ENCODE peak calls at places on chromosomes 16 and 17, in five cellular contexts. O is tibial artery; R is ascending aorta; Q is aorta; L is CD8-positive, alpha-beta memory T cell. T is an unnamed sample. For H3K4me1 and H3K36me3, the result is how much of the 10 kb centered on the place peaks cover.

GRCh38 chr17:50297407-50297865 is 23.2 kb downstream of the TMEM92 start:
- DNase-seq in O (peak), Q (peak), R (peak), L (peak), T (peak)

GRCh38 chr16:88956546-88957455 is 20.2 kb downstream of the CBFA2T3 start:
- DNase-seq in L (no peak), Q (no peak), O (no peak), R (no peak), T (no peak)

GRCh38 chr17:55418369-55419268 is 3.0 kb downstream of the MMD start:
- DNase-seq in Q (no peak), L (no peak), R (no peak), O (no peak), T (no peak)

GRCh38 chr16:30934827-30935557 is 11.6 kb downstream of the FBXL19 start:
- DNase-seq in R (no peak), Q (no peak), O (no peak), L (peak), T (no peak)

GRCh38 chr17:7435676-7436555 is 681 bp downstream of the TMEM102 start:
- DNase-seq in R (no peak), O (no peak), Q (peak), L (no peak), T (peak)

GRCh38 chr16:27639588-27640276 is 89.8 kb downstream of the KATNIP start:
- DNase-seq in L (no peak), R (no peak), O (no peak), Q (no peak), T (peak)

GRCh38 chr16:49649013-49649785 is 206.7 kb downstream of the ZNF423 start:
- DNase-seq in R (no peak), L (no peak), Q (peak), O (no peak), T (no peak)

GRCh38 chr17:17959520-17960361 is 12.5 kb downstream of the TOM1L2 start:
- DNase-seq in Q (no peak), O (no peak), L (peak), R (no peak), T (no peak)

GRCh38 chr17:40121191-40121885 is 433 bp upstream of the MSL1 start:
- DNase-seq in R (no peak), Q (peak), O (no peak), L (no peak), T (no peak)

GRCh38 chr16:63130942-63131341 is 1094.7 kb upstream of the CDH8 start:
- DNase-seq in L (no peak), R (no peak), O (no peak), Q (no peak), T (no peak)

GRCh38 chr17:17351901-17352781 is 49.0 kb downstream of the NT5M start:
- DNase-seq in R (no peak), O (peak), L (no peak), Q (peak), T (no peak)

GRCh38 chr17:60158751-60159478 is 9.1 kb downstream of the CA4 start:
- DNase-seq in R (no peak), L (no peak), O (no peak), Q (no peak), T (no peak)

GRCh38 chr16:65832269-65832668 is 534.2 kb upstream of the CDH5 start:
- DNase-seq in O (no peak), R (no peak), L (no peak), Q (no peak), T (no peak)

GRCh38 chr16:57093845-57094564 is 1.6 kb downstream of the CPNE2 start:
- DNase-seq in L (no peak), O (no peak), R (no peak), Q (no peak), T (no peak)
- H3K4me3 ChIP-seq in L (no peak), O (peak), R (no peak), Q (no peak), T (peak)

GRCh38 chr17:21033350-21033749 is 9.5 kb downstream of the USP22 start:
- DNase-seq in Q (no peak), R (no peak), L (no peak), O (no peak), T (no peak)
- H3K4me1 ChIP-seq in Q (under half), R (half or more), L (half or more), O (half or more), T (under half)

GRCh38 chr17:61816538-61816937 is 46.8 kb downstream of the BRIP1 start:
- DNase-seq in O (no peak), Q (no peak), L (no peak), R (no peak), T (no peak)
- H3K36me3 ChIP-seq in O (under half), Q (under half), L (under half), R (under half), T (under half)

DNA sequence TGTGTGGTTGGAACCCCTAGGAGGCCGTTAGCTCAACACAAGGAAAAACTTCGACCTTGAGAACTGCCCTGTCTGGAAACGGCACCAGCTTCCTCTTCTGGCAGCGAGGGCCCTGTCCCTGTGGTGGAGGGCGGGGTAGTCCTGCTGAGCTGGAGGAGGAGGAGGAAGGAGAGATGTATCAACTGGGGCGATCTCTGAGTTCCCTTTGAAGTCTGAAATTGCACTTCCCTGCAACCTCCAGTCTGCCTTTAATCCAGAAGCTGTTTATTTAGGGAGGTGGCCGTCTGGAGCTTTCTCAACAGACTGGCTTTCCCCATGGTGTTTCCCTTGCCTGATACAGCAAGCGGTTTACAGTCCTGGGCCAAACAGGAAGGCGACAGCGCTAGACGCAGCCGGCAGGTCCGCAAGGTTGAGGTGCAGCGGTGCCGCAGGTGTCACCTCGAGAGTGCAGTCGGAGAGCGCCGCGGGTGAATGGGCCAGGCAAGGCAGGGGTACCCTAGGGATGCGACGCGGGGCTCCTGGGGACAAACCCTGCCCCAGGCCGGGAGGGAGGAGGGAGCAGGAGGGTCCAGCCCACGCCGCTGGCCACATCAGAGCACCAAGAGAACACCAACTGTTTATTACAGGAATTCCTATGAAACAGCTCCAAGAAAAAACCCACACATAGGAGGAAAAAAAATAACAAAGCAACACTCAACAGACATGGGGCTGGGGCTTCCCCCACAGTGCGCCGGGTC is 11.3 kb upstream of the MRPS23 start:
- DNase-seq in O (peak), R (no peak), Q (peak), L (peak), T (no peak)
- H3K4me3 ChIP-seq in O (peak), R (peak), Q (peak), L (peak), T (no peak)

DNA sequence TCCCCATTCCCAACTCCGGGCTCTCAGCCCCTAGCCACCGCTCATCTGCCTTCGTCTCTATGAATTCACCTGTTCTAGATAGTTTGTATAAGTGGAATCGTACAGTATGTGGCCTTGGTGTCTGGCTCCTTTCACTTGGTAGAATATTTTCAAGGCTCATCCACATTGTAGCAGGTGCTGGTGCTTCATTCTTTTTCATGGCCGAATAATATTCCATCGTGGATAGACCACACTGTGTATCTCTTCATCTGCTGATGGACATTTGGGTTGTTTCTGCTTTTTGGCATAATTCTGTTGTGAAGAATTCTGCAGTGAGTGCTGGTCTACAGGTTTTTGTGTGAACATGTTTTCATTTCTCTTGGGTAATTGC is 324.2 kb downstream of the SEC14L1 start:
- DNase-seq in O (no peak), R (no peak), Q (no peak), L (no peak), T (no peak)
- H3K4me1 ChIP-seq in O (under half), R (under half), Q (under half), L (half or more), T (under half)